ENCODE peak calls at places on chromosomes 6 and 20, in seven cellular contexts. Y is left ventricle myocardium inferior, P is SHP77, G is LHCN-M2, J is HT-29, Q is NCI-H345, X is AG04449. T is an unnamed sample.

GRCh38 chr6:83258517-83258916 is 65.4 kb downstream of the RWDD2A start:
- DNase-seq in Y (no peak), P (no peak), G (peak), J (no peak), Q (no peak), X (no peak), T (no peak)

GRCh38 chr6:44166591-44167184 is 8.1 kb downstream of the CAPN11 start:
- DNase-seq in Y (no peak), P (no peak), G (no peak), J (no peak), Q (no peak), X (no peak), T (no peak)

GRCh38 chr6:132797975-132798819 is at the start of gene SLC18B1:
- DNase-seq in Y (peak), P (peak), G (peak), J (peak), Q (no peak), X (no peak), T (peak)

GRCh38 chr20:39089029-39089428 is 126.9 kb downstream of the DHX35 start:
- DNase-seq in Y (no peak), P (no peak), G (no peak), J (no peak), Q (no peak), X (no peak), T (no peak)

GRCh38 chr20:33515569-33516216 is 25.8 kb downstream of the CBFA2T2 start:
- DNase-seq in Y (no peak), P (no peak), G (peak), J (peak), Q (no peak), X (no peak), T (no peak)

GRCh38 chr6:11218827-11219826 is 13.3 kb downstream of the NEDD9 start:
- DNase-seq in Y (peak), P (no peak), G (no peak), J (peak), Q (no peak), X (no peak), T (no peak)

GRCh38 chr6:87671555-87672029 is 30.4 kb downstream of the AKIRIN2 start:
- DNase-seq in Y (no peak), P (no peak), G (no peak), J (no peak), Q (no peak), X (no peak), T (no peak)

GRCh38 chr6:10615675-10616074 is 78.7 kb downstream of the C6orf52 start:
- DNase-seq in Y (no peak), P (no peak), G (no peak), J (no peak), Q (no peak), X (no peak), T (no peak)

GRCh38 chr6:3312604-3313167 is 53.9 kb downstream of the PSMG4 start:
- DNase-seq in Y (no peak), P (no peak), G (no peak), J (no peak), Q (no peak), X (no peak), T (no peak)

GRCh38 chr6:140636698-140637402 is 1262.4 kb upstream of the CITED2 start:
- DNase-seq in Y (no peak), P (peak), G (no peak), J (no peak), Q (peak), X (no peak), T (no peak)

GRCh38 chr6:36754582-36755434 is 57.2 kb downstream of the RAB44 start:
- DNase-seq in Y (no peak), P (no peak), G (no peak), J (no peak), Q (no peak), X (no peak), T (no peak)

GRCh38 chr6:39824030-39824926 is 32.1 kb downstream of the DAAM2 start:
- DNase-seq in Y (no peak), P (no peak), G (peak), J (no peak), Q (peak), X (no peak), T (no peak)

GRCh38 chr6:141610741-141611140 is 522.0 kb upstream of the GJE1 start:
- DNase-seq in Y (no peak), P (no peak), G (peak), J (peak), Q (no peak), X (no peak), T (no peak)

GRCh38 chr6:90940812-90941481 is 354.1 kb upstream of the MAP3K7 start:
- DNase-seq in Y (no peak), P (peak), G (peak), J (peak), Q (peak), X (peak), T (peak)

GRCh38 chr20:23920936-23921335 is 41.4 kb upstream of the CST5 start:
- DNase-seq in Y (no peak), P (no peak), G (no peak), J (no peak), Q (peak), X (no peak), T (no peak)

GRCh38 chr6:139014945-139015344 is 13.6 kb upstream of the ABRACL start:
- DNase-seq in Y (peak), P (no peak), G (no peak), J (no peak), Q (no peak), X (no peak), T (no peak)

T was measured in activated CD8-positive, alpha-beta T cell treated with anti-CD3 and anti-CD28 coated beads, Interleukin-2, amount 10 ng/mL, durations not matched to agents 7 days and 5 days.